ENCODE peak calls at places on chromosomes 7 and 10, in four cellular contexts. One of them, this sample, is unnamed.

GRCh38 chr7:40833541-40834234 is 698.9 kb downstream of the SUGCT start:
- DNase-seq in EH: peak
- DNase-seq in SW480: peak
- DNase-seq in heart left ventricle: no peak
- DNase-seq in this sample: no peak

GRCh38 chr10:121942749-121943148 is 14.9 kb upstream of the ATE1 start:
- DNase-seq in SW480: no peak
- DNase-seq in heart left ventricle: no peak
- DNase-seq in EH: peak
- DNase-seq in this sample: no peak

GRCh38 chr10:48590945-48591344 is 13.9 kb downstream of the ARHGAP22 start:
- DNase-seq in SW480: no peak
- DNase-seq in heart left ventricle: no peak
- DNase-seq in EH: no peak
- DNase-seq in this sample: no peak

GRCh38 chr7:18471476-18472160 is 23.9 kb upstream of the HDAC9 start:
- DNase-seq in SW480: no peak
- DNase-seq in heart left ventricle: no peak
- DNase-seq in EH: no peak
- DNase-seq in this sample: no peak

GRCh38 chr10:132098539-132099421 is 33.0 kb downstream of the JAKMIP3 start:
- DNase-seq in EH: peak
- DNase-seq in heart left ventricle: no peak
- DNase-seq in SW480: no peak
- DNase-seq in this sample: no peak

GRCh38 chr7:19707240-19707639 is 1.6 kb downstream of the POLR1F start:
- DNase-seq in SW480: peak
- DNase-seq in heart left ventricle: no peak
- DNase-seq in EH: peak
- DNase-seq in this sample: no peak

GRCh38 chr7:12570529-12571461 is at the start of gene SCIN:
- DNase-seq in heart left ventricle: no peak
- DNase-seq in SW480: peak
- DNase-seq in EH: peak
- DNase-seq in this sample: peak

GRCh38 chr10:102545997-102546396 is 42.2 kb downstream of the SUFU start:
- DNase-seq in heart left ventricle: no peak
- DNase-seq in EH: peak
- DNase-seq in SW480: no peak
- DNase-seq in this sample: no peak

GRCh38 chr10:17263580-17263979 is 35.5 kb downstream of the VIM start:
- DNase-seq in SW480: no peak
- DNase-seq in EH: no peak
- DNase-seq in heart left ventricle: no peak
- DNase-seq in this sample: no peak

GRCh38 chr10:58765905-58766304 is 253.2 kb downstream of the BICC1 start:
- DNase-seq in EH: no peak
- DNase-seq in heart left ventricle: no peak
- DNase-seq in SW480: no peak
- DNase-seq in this sample: no peak

GRCh38 chr7:88759216-88759955 is at the start of gene ZNF804B:
- DNase-seq in SW480: no peak
- DNase-seq in EH: no peak
- DNase-seq in heart left ventricle: peak
- DNase-seq in this sample: peak

GRCh38 chr7:146185844-146186243 is 69.2 kb downstream of the CNTNAP2 start:
- DNase-seq in SW480: no peak
- DNase-seq in EH: no peak
- DNase-seq in heart left ventricle: no peak
- DNase-seq in this sample: no peak

GRCh38 chr10:132492323-132493035 is 45.1 kb upstream of the INPP5A start:
- DNase-seq in EH: no peak
- DNase-seq in SW480: no peak
- DNase-seq in heart left ventricle: no peak
- DNase-seq in this sample: peak

GRCh38 chr7:22866965-22867364 is 44.3 kb upstream of the TOMM7 start:
- DNase-seq in EH: peak
- DNase-seq in SW480: no peak
- DNase-seq in heart left ventricle: no peak
- DNase-seq in this sample: no peak

GRCh38 chr10:76333331-76333730 is 901.9 kb downstream of the LRMDA start:
- DNase-seq in SW480: no peak
- DNase-seq in EH: no peak
- DNase-seq in heart left ventricle: no peak
- DNase-seq in this sample: no peak

GRCh38 chr7:32539917-32540544 is 44.7 kb downstream of the AVL9 start:
- DNase-seq in heart left ventricle: no peak
- DNase-seq in EH: peak
- DNase-seq in SW480: no peak
- DNase-seq in this sample: no peak

GRCh38 chr10:84172435-84173356 is 905 bp upstream of the GPR15LG start:
- DNase-seq in heart left ventricle: no peak
- DNase-seq in SW480: no peak
- DNase-seq in EH: no peak
- DNase-seq in this sample: no peak

GRCh38 chr10:24463683-24464426 is 254.9 kb downstream of the KIAA1217 start:
- DNase-seq in EH: peak
- DNase-seq in heart left ventricle: no peak
- DNase-seq in SW480: peak
- DNase-seq in this sample: no peak

GRCh38 chr7:35734001-35734483 is 39.1 kb upstream of the HERPUD2 start:
- DNase-seq in SW480: no peak
- DNase-seq in heart left ventricle: no peak
- DNase-seq in EH: no peak
- DNase-seq in this sample: no peak

GRCh38 chr7:112573302-112574039 is 92.7 kb downstream of the LSMEM1 start:
- DNase-seq in EH: no peak
- DNase-seq in SW480: no peak
- DNase-seq in heart left ventricle: no peak
- DNase-seq in this sample: no peak

GRCh38 chr10:33117816-33118215 is 159.8 kb upstream of the ITGB1 start:
- DNase-seq in heart left ventricle: peak
- DNase-seq in EH: no peak
- DNase-seq in SW480: no peak
- DNase-seq in this sample: no peak

GRCh38 chr10:50866317-50866716 is 19.1 kb downstream of the A1CF start:
- DNase-seq in SW480: no peak
- DNase-seq in EH: no peak
- DNase-seq in heart left ventricle: no peak
- DNase-seq in this sample: no peak

GRCh38 chr7:140039071-140039470 is 23.7 kb downstream of the PARP12 start:
- DNase-seq in SW480: no peak
- DNase-seq in heart left ventricle: no peak
- DNase-seq in EH: peak
- DNase-seq in this sample: no peak

GRCh38 chr7:29853072-29853471 is 46.8 kb downstream of the WIPF3 start:
- DNase-seq in EH: no peak
- DNase-seq in heart left ventricle: no peak
- DNase-seq in SW480: no peak
- DNase-seq in this sample: no peak

GRCh38 chr7:72101444-72101843 is 310.7 kb downstream of the CALN1 start:
- DNase-seq in EH: no peak
- DNase-seq in heart left ventricle: no peak
- DNase-seq in SW480: no peak
- DNase-seq in this sample: no peak

This sample was measured in left ventricle myocardium inferior.